ENCODE peak calls at places on chromosome 20, in seven cellular contexts. J is endodermal cell; D is PC-3; Y is A549; M is uterus; O is CD8-positive, alpha-beta T cell; H is left lung. N is an unnamed sample.

GRCh38 chr20:49725694-49726093 is 12.0 kb upstream of the B4GALT5 start:
- DNase-seq in M (no peak), J (no peak), Y (no peak), H (no peak), O (no peak), D (no peak), N (no peak)

GRCh38 chr20:3277686-3278465 is 38.9 kb upstream of the SLC4A11 start:
- DNase-seq in D (no peak), J (no peak), O (no peak), H (no peak), Y (no peak), M (no peak), N (no peak)

GRCh38 chr20:54512694-54513093 is 37.3 kb downstream of the DOK5 start:
- DNase-seq in D (no peak), O (no peak), Y (no peak), H (no peak), J (no peak), M (no peak), N (no peak)

GRCh38 chr20:45962031-45962755 is 9.8 kb downstream of the ZNF335 start:
- DNase-seq in M (no peak), D (no peak), O (no peak), J (peak), Y (no peak), H (no peak), N (no peak)

GRCh38 chr20:5848711-5849505 is 98.7 kb downstream of the SHLD1 start:
- DNase-seq in O (no peak), D (peak), H (no peak), J (no peak), Y (no peak), M (no peak), N (no peak)

GRCh38 chr20:43755390-43755789 is 28.6 kb upstream of the GTSF1L start:
- DNase-seq in M (no peak), Y (no peak), J (no peak), O (no peak), H (no peak), D (peak), N (peak)

GRCh38 chr20:4065405-4065841 is 50.1 kb upstream of the RNF24 start:
- DNase-seq in H (no peak), J (no peak), Y (no peak), D (peak), O (no peak), M (no peak), N (peak)

GRCh38 chr20:4961746-4962145 is 39.6 kb downstream of the SLC23A2 start:
- DNase-seq in H (no peak), Y (no peak), O (peak), J (no peak), M (no peak), D (no peak), N (no peak)

GRCh38 chr20:50015636-50015992 is 32.8 kb downstream of the SNAI1 start:
- DNase-seq in M (no peak), O (no peak), J (no peak), Y (no peak), D (no peak), H (no peak), N (no peak)

GRCh38 chr20:48826883-48827771 is 672 bp downstream of the PREX1 start:
- DNase-seq in O (no peak), H (peak), Y (no peak), J (peak), M (no peak), D (peak), N (no peak)

GRCh38 chr20:11350126-11351005 is 567.3 kb upstream of the BTBD3 start:
- DNase-seq in D (no peak), J (no peak), M (peak), Y (no peak), O (no peak), H (no peak), N (peak)

GRCh38 chr20:19427480-19427879 is 215.0 kb downstream of the SLC24A3 start:
- DNase-seq in M (no peak), Y (no peak), J (no peak), H (peak), D (no peak), O (no peak), N (no peak)

GRCh38 chr20:10982692-10983091 is 308.9 kb upstream of the JAG1 start:
- DNase-seq in H (no peak), O (no peak), D (peak), Y (peak), J (peak), M (peak), N (peak)

GRCh38 chr20:6501061-6501460 is 266.4 kb upstream of the BMP2 start:
- DNase-seq in Y (no peak), O (no peak), H (no peak), J (no peak), D (peak), M (no peak), N (no peak)

GRCh38 chr20:5975778-5976177 is 25.3 kb downstream of the MCM8 start:
- DNase-seq in Y (no peak), J (no peak), H (no peak), M (no peak), D (no peak), O (no peak), N (no peak)

GRCh38 chr20:4774209-4774608 is 52.5 kb downstream of the PRND start:
- DNase-seq in Y (no peak), D (no peak), M (no peak), O (no peak), H (no peak), J (no peak), N (no peak)

GRCh38 chr20:29742699-29743100 is 1514.8 kb upstream of the DEFB115 start:
- DNase-seq in Y (no peak), M (no peak), H (peak), D (no peak), J (peak), O (no peak), N (no peak)

GRCh38 chr20:23050847-23051627 is 1.6 kb upstream of the THBD start:
- DNase-seq in H (peak), J (peak), Y (no peak), M (peak), O (no peak), D (peak), N (no peak)

GRCh38 chr20:52972190-52972937 is at the start of gene TSHZ2:
- DNase-seq in M (peak), D (no peak), H (peak), J (peak), O (no peak), Y (no peak), N (no peak)

GRCh38 chr20:63968928-63969760 is 586 bp downstream of the ZNF512B start:
- DNase-seq in Y (no peak), H (peak), M (peak), J (peak), D (no peak), O (no peak), N (no peak)

GRCh38 chr20:40966103-40966502 is 62.5 kb upstream of the TOP1 start:
- DNase-seq in M (no peak), O (no peak), Y (no peak), D (peak), J (peak), H (no peak), N (no peak)

GRCh38 chr20:34522969-34523871 is 7.0 kb downstream of the DYNLRB1 start:
- DNase-seq in O (no peak), H (no peak), Y (peak), J (peak), M (peak), D (peak), N (peak)

GRCh38 chr20:47024461-47024937 is 129.9 kb downstream of the EYA2 start:
- DNase-seq in D (no peak), Y (no peak), J (no peak), H (no peak), M (peak), O (no peak), N (peak)

GRCh38 chr20:44730441-44730840 is 15.2 kb upstream of the KCNK15 start:
- DNase-seq in M (no peak), Y (no peak), O (no peak), D (peak), H (no peak), J (no peak), N (peak)

GRCh38 chr20:19659468-19659867 is 98.6 kb upstream of the RIN2 start:
- DNase-seq in Y (no peak), M (no peak), D (peak), O (no peak), J (peak), H (no peak), N (no peak)

GRCh38 chr20:34390769-34391447 is 27.8 kb downstream of the ITCH start:
- DNase-seq in M (peak), D (peak), O (peak), H (no peak), Y (peak), J (no peak), N (peak)

GRCh38 chr20:23366384-23366783 is 4.4 kb downstream of the GZF1 start:
- DNase-seq in H (no peak), M (no peak), Y (no peak), J (no peak), D (no peak), O (no peak), N (no peak)

GRCh38 chr20:8094415-8094818 is 37.6 kb upstream of the PLCB1 start:
- DNase-seq in J (no peak), Y (no peak), O (no peak), M (peak), D (peak), H (no peak), N (no peak)

GRCh38 chr20:20856956-20857355 is 144.5 kb upstream of the RALGAPA2 start:
- DNase-seq in O (no peak), H (no peak), Y (no peak), J (no peak), D (no peak), M (no peak), N (no peak)

GRCh38 chr20:52313335-52313963 is 121.9 kb upstream of the ZFP64 start:
- DNase-seq in H (no peak), J (peak), D (peak), Y (peak), O (no peak), M (no peak), N (no peak)

GRCh38 chr20:49276201-49276894 is 1.5 kb downstream of the ZNFX1 start:
- DNase-seq in J (no peak), O (peak), Y (no peak), H (no peak), M (no peak), D (peak), N (no peak)

GRCh38 chr20:22403860-22404608 is 180.3 kb downstream of the FOXA2 start:
- DNase-seq in M (no peak), O (no peak), Y (no peak), D (peak), J (no peak), H (no peak), N (no peak)

GRCh38 chr20:23141450-23142161 is 55.5 kb upstream of the CD93 start:
- DNase-seq in D (no peak), O (no peak), H (no peak), Y (no peak), M (no peak), J (no peak), N (no peak)

GRCh38 chr20:64144144-64144912 is 19.9 kb upstream of the MYT1 start:
- DNase-seq in O (no peak), D (no peak), Y (no peak), H (no peak), M (no peak), J (no peak), N (no peak)

GRCh38 chr20:11891081-11891826 is 26.4 kb upstream of the BTBD3 start:
- DNase-seq in O (no peak), J (no peak), D (peak), Y (peak), M (peak), H (peak), N (no peak)

GRCh38 chr20:5150226-5151076 is 23.6 kb downstream of the CDS2 start:
- DNase-seq in O (no peak), Y (no peak), J (no peak), H (no peak), D (peak), M (no peak), N (no peak)

GRCh38 chr20:47102629-47103028 is 208.0 kb downstream of the EYA2 start:
- DNase-seq in H (no peak), D (no peak), Y (no peak), M (no peak), O (no peak), J (no peak), N (no peak)

GRCh38 chr20:32823078-32823477 is 3.3 kb downstream of the MAPRE1 start:
- DNase-seq in M (no peak), D (peak), J (no peak), Y (no peak), O (no peak), H (no peak), N (peak)
- TF ChIP-seq CTCF in M (no peak), D (peak), J (peak), Y (no peak), O (no peak), H (no peak), N (peak)

DNA sequence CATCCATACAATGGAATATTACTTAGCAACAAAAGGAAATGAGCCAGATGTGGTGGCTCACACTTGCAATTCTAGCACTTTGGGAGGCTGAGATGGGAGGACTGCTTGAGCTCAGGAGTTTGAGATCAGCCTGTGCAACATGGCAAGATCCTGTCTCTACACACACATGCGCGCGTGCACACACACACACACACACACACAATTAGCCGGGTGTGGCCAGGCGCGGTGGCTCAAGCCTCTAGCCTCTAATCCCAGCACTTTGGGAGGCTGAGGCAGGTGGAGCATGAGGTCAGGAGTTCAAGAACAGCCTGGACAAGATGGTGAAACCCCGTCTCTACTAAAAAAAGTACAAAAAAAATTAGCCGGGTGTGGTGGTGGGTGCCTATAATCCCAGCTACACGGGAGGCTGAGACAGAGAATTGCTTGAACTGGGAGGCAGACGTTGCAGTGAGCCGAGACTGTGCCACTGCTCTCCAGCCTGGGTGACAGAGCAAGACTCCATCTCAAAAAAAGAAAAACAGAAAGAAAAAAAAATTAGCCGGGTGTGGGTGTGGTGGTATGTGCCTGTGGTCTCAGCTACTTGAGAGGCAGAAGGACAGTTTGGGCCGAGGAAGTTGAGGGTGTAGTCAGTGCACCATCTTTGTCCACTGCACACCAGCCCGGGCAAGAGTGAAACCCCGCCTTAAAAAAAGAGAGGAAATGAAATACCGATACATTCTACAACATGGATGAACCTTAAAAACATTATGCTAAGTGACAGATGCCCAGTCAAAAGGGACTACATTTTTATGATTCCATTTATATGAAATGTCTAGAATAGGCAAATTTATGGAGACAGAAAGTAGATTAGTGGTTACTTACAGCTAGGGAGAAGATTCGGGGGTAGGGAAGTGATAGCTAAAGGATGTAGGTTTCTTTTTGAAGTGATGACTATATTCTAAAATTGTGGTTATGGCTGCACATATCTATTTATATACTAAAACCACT is 52.5 kb downstream of the RBL1 start:
- DNase-seq in O (peak), Y (no peak), M (no peak), J (no peak), H (no peak), D (no peak), N (no peak)
- H3K4me3 ChIP-seq in O (peak), Y (no peak), M (no peak), J (no peak), H (no peak), D (no peak), N (no peak)

GRCh38 chr20:24918579-24919566 is 30.2 kb upstream of the CST7 start:
- DNase-seq in H (no peak), O (no peak), D (no peak), J (no peak), Y (no peak), M (no peak), N (no peak)
- TF ChIP-seq CTCF in H (no peak), O (no peak), D (no peak), J (no peak), Y (no peak), M (no peak), N (no peak)

DNA sequence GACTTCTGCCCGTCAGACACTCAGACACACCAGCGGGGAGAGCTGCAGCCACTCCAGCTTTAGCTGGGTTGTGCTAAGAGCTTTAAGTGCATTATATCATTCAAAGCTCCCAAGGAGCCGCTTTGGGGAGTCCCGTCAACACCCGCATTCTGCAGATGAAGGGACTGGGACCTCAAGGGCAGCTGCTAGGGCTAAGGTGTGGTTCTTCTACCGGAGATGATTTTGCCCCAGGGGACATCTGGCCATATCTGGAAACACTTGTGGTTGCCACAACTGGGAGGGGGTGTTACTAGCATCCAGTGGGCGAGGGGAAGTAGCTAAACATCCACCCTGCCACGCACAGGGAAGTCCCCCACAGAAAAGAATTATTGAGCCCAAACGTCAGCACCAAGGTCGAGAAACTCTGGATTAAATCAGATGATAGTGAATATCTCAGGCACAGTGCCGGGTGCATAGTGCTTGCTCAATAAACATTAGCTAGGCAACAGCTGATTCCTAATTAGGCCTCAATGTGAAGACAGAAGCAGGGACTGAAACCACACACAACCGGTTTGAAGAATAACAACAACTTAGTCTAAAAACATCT is 29.6 kb downstream of the PMEPA1 start:
- DNase-seq in M (no peak), Y (no peak), J (no peak), D (no peak), H (no peak), O (no peak), N (no peak)
- H3K4me3 ChIP-seq in M (no peak), Y (no peak), J (no peak), D (no peak), H (no peak), O (no peak), N (no peak)

GRCh38 chr20:35617397-35618031 is 1.9 kb downstream of the SPAG4 start:
- DNase-seq in J (peak), O (peak), Y (peak), M (peak), D (peak), H (peak), N (peak)
- TF ChIP-seq CTCF in J (peak), O (no peak), Y (peak), M (peak), D (peak), H (no peak), N (peak)

GRCh38 chr20:62201173-62202082 is 18.6 kb downstream of the MTG2 start:
- DNase-seq in M (no peak), D (no peak), H (peak), Y (no peak), J (no peak), O (no peak), N (no peak)

GRCh38 chr20:62200491-62201172 is 17.8 kb downstream of the MTG2 start:
- DNase-seq in D (no peak), M (no peak), H (peak), Y (no peak), O (no peak), J (no peak), N (no peak)

GRCh38 chr20:62203378-62204030 is 16.6 kb downstream of the HRH3 start:
- DNase-seq in M (no peak), Y (no peak), D (peak), H (peak), J (no peak), O (no peak), N (no peak)

GRCh38 chr20:62202676-62203377 is 17.3 kb downstream of the HRH3 start:
- DNase-seq in D (no peak), O (no peak), J (no peak), M (no peak), Y (no peak), H (peak), N (no peak)

DNA sequence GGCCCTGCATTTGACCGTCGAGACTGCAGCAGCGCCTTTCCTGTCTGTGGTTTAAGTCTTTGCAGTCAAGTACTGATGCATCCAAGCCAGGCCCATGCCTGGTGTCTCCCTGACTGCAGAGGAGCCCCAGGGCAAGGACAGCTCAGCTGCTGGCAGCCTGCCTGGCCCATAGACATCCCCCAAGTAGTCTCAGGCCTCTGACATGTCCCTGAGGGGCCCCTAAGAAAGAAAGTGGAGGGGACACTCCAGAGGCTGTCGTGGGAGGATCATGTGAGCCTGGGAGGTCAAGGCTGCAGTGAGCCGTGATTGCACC is 18.0 kb downstream of the HRH3 start:
- DNase-seq in M (no peak), Y (no peak), D (peak), J (no peak), O (no peak), H (peak), N (no peak)
- H3K4me3 ChIP-seq in M (no peak), Y (no peak), D (no peak), J (no peak), O (no peak), H (no peak), N (no peak)

GRCh38 chr20:16904751-16905150 is 156.6 kb downstream of the OTOR start:
- DNase-seq in O (no peak), Y (no peak), J (no peak), D (peak), H (no peak), M (no peak), N (no peak)
- TF ChIP-seq CTCF in O (no peak), Y (no peak), J (peak), D (peak), H (no peak), M (no peak), N (no peak)